ENCODE peak calls at places on chromosomes 5 and 9, in five cellular contexts. Y, J, C, P and Z are unnamed samples.

GRCh38 chr9:78314953-78315870 is 18.3 kb downstream of the PSAT1 start:
- DNase-seq in C (no peak), Y (no peak), J (no peak), P (peak), Z (peak)

GRCh38 chr5:88172847-88173758 is 95.5 kb downstream of the TMEM161B start:
- DNase-seq in C (peak), J (no peak), P (no peak), Y (peak), Z (no peak)

GRCh38 chr5:157130933-157131332 is 11.7 kb downstream of the MED7 start:
- DNase-seq in C (no peak), Y (no peak), P (no peak), J (no peak), Z (no peak)

GRCh38 chr5:173003360-173003759 is 19.8 kb downstream of the ATP6V0E1 start:
- DNase-seq in Y (no peak), P (no peak), J (no peak), C (no peak), Z (no peak)

GRCh38 chr5:38831909-38832308 is 13.9 kb upstream of the OSMR start:
- DNase-seq in P (peak), Y (peak), C (no peak), J (no peak), Z (peak)

GRCh38 chr5:178192244-178192643 is 5.1 kb upstream of the GMCL2 start:
- DNase-seq in J (no peak), C (no peak), Y (no peak), P (no peak), Z (no peak)

GRCh38 chr9:77421506-77422265 is 226.4 kb downstream of the GNA14 start:
- DNase-seq in C (no peak), J (no peak), P (peak), Y (no peak), Z (no peak)

GRCh38 chr5:153654444-153654843 is 164.0 kb downstream of the GRIA1 start:
- DNase-seq in P (peak), Y (no peak), C (no peak), J (no peak), Z (no peak)

GRCh38 chr5:56802235-56802634 is 13.1 kb upstream of the MAP3K1 start:
- DNase-seq in Y (no peak), J (no peak), P (no peak), C (no peak), Z (no peak)

GRCh38 chr5:131679911-131680310 is 44.9 kb upstream of the RAPGEF6 start:
- DNase-seq in P (peak), Y (no peak), J (no peak), C (no peak), Z (peak)

GRCh38 chr5:78544531-78545200 is 103.9 kb downstream of the LHFPL2 start:
- DNase-seq in J (no peak), P (peak), Y (no peak), C (no peak), Z (no peak)

GRCh38 chr9:81431662-81432061 is 257.7 kb downstream of the TLE1 start:
- DNase-seq in J (no peak), C (no peak), Y (no peak), P (peak), Z (peak)

GRCh38 chr9:326667-327066 is 112.0 kb downstream of the DOCK8 start:
- DNase-seq in P (no peak), C (no peak), J (no peak), Y (no peak), Z (no peak)

GRCh38 chr9:34651876-34652602 is at the start of gene IL11RA:
- DNase-seq in J (peak), C (peak), Y (peak), P (peak), Z (peak)

GRCh38 chr5:86605881-86606280 is 11.9 kb upstream of the COX7C start:
- DNase-seq in C (no peak), P (no peak), Y (no peak), J (no peak), Z (no peak)

GRCh38 chr9:130010151-130010988 is 32.6 kb downstream of the FNBP1 start:
- DNase-seq in P (no peak), Y (no peak), J (no peak), C (no peak), Z (no peak)

GRCh38 chr9:129482521-129483466 is 138.1 kb downstream of the C9orf50 start:
- DNase-seq in Y (no peak), P (peak), C (peak), J (no peak), Z (peak)

GRCh38 chr9:99166149-99166548 is 55.6 kb downstream of the ALG2 start:
- DNase-seq in Y (no peak), C (no peak), P (no peak), J (no peak), Z (no peak)

GRCh38 chr9:88852794-88853193 is 138.5 kb upstream of the S1PR3 start:
- DNase-seq in J (peak), P (peak), Y (no peak), C (no peak), Z (peak)

GRCh38 chr9:132381966-132382541 is 24.6 kb downstream of the TTF1 start:
- DNase-seq in Y (no peak), J (no peak), P (no peak), C (no peak), Z (no peak)

GRCh38 chr5:130061746-130062145 is 157.5 kb downstream of the CHSY3 start:
- DNase-seq in J (no peak), P (no peak), Y (no peak), C (no peak), Z (no peak)

GRCh38 chr5:172113036-172113435 is 75.0 kb downstream of the STK10 start:
- DNase-seq in J (no peak), C (no peak), Y (no peak), P (peak), Z (no peak)

GRCh38 chr9:114289106-114289505 is 33.8 kb upstream of the ORM1 start:
- DNase-seq in C (no peak), Y (no peak), J (no peak), P (no peak), Z (no peak)

GRCh38 chr5:6721442-6721841 is 8.2 kb downstream of the TENT4A start:
- DNase-seq in C (no peak), J (no peak), Y (no peak), P (no peak), Z (no peak)
- H3K9ac ChIP-seq in C (no peak), J (no peak), Y (no peak), P (no peak), Z (peak)

DNA sequence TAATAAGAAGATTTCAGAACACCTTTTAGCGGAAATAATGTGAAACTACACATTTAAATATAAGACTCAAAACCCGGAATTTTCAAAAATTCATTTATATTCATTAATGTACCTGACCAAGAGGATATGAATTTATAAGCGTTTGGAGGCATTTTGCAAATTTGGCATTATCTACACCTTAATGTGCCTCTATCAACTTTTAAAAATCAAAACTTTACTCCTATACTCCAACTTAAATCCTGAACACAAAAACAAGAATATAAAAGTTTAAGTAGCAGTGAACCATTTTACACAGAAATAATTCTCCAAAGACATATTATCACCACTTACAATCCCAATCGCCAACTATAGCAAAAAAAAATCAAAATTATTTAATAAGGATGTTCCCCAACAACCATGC is 3.9 kb downstream of the ZNF608 start:
- DNase-seq in Y (no peak), C (no peak), P (no peak), J (no peak), Z (no peak)
- H3K9ac ChIP-seq in Y (no peak), C (no peak), P (peak), J (peak), Z (no peak)

DNA sequence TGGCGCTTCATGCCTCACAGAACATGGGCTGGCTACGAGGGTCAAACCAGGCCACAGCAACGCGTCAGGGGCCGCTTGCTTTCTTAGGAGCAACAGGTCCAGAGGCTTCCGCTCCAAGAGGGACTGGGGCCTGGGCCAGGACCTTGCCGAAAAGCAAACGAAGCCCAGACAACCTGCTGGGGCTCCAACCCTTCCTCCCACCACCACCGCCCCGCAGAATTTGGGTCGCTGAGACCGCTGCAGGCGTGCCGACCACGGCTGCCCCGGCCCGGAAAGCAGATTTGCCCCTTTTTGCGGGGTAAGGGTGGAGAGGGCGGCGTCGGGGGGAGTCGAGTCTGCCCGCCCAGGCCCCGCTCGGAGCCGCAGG is 9.9 kb upstream of the GRIN1 start:
- DNase-seq in J (no peak), Y (no peak), C (peak), P (no peak), Z (peak)
- H3K9ac ChIP-seq in J (peak), Y (peak), C (peak), P (peak), Z (peak)

GRCh38 chr5:181111010-181111409 is 20.0 kb downstream of the OR2V1 start:
- DNase-seq in J (no peak), C (no peak), Y (no peak), P (no peak), Z (no peak)

GRCh38 chr5:181114844-181115778 is 15.9 kb downstream of the OR2V1 start:
- DNase-seq in P (peak), Y (no peak), C (no peak), J (no peak), Z (peak)

GRCh38 chr5:181119105-181119504 is 11.9 kb downstream of the OR2V1 start:
- DNase-seq in J (no peak), C (no peak), Y (no peak), P (no peak), Z (no peak)

GRCh38 chr5:181118369-181118768 is 12.6 kb downstream of the OR2V1 start:
- DNase-seq in P (no peak), J (no peak), C (no peak), Y (no peak), Z (no peak)

DNA sequence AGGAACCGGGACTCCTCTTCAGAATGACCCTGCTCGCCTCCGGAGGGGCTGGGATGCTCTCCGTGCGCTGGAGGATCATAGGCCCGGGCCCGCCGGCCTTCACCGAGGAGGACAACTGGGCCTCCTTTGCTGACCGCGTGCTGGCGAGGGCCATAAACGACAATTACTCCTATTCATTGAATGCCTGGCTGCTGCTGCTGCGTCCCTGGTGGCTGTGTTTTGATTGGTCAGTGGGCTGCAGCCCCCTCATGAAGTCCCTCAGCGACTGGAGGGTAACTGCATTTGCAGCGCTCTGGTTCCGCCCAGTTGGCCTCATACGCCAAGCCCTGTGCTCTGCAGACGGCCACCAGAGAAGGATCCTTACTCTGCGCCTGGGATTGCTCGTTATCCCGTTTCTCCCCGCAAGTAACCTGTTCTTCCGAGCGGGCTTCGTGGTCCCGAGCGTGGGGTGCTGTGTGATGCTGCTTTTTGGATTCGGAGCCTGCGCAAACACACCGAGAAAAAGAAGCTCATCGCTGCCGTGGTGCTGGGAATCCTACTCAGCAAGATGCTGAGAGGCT is 16.6 kb downstream of the OR2V1 start:
- DNase-seq in P (no peak), C (no peak), Y (no peak), J (no peak), Z (no peak)
- H3K9ac ChIP-seq in P (no peak), C (no peak), Y (no peak), J (no peak), Z (no peak)

GRCh38 chr5:180289966-180290365 is 1.9 kb downstream of the MAPK9 start:
- DNase-seq in P (no peak), J (no peak), C (no peak), Y (no peak), Z (no peak)

GRCh38 chr5:180289433-180289832 is 2.5 kb downstream of the MAPK9 start:
- DNase-seq in C (peak), J (no peak), Y (no peak), P (no peak), Z (no peak)

GRCh38 chr5:180291943-180292831 is at the start of gene MAPK9:
- DNase-seq in C (peak), J (peak), Y (peak), P (peak), Z (peak)

GRCh38 chr5:180291234-180291940 is 496 bp downstream of the MAPK9 start:
- DNase-seq in C (peak), P (no peak), J (no peak), Y (no peak), Z (peak)

DNA sequence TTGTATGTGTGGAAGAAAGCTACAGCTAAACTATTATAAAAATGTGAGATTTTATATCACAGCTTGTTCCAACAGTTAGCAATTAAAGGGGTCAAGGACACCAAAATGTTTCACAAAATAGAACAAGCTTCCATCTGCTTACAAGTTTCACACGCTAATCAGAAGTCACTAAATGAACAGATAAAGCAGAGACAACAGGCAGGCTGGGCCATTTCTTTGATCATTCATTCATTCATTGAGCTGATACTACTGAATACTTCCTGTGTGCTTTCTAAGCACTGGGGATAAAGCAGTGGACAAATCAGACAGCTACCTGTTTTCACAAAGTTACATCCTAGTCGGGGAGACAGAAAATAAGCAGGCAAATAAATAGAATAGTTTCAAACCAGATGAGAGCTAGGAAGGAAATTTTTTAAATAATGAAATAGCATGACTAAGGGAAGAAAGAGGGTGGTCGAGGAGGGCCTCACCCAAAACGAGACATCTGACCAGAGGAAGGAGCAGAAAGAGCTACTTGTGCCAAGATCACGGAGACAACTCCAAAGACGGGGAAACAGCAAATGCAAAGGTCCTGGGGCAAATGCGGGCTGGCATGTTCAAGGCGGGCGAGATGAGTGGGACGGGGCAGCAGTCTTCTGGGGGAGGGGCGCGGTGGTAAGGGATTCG is 1.2 kb downstream of the MAPK9 start:
- DNase-seq in C (peak), P (no peak), Y (no peak), J (no peak), Z (no peak)
- H3K9ac ChIP-seq in C (no peak), P (peak), Y (peak), J (peak), Z (peak)

GRCh38 chr9:21558079-21558478 is 76.0 kb upstream of the IFNE start:
- DNase-seq in P (no peak), Y (no peak), C (no peak), J (no peak), Z (peak)
- H3K9ac ChIP-seq in P (peak), Y (no peak), C (no peak), J (peak), Z (peak)

DNA sequence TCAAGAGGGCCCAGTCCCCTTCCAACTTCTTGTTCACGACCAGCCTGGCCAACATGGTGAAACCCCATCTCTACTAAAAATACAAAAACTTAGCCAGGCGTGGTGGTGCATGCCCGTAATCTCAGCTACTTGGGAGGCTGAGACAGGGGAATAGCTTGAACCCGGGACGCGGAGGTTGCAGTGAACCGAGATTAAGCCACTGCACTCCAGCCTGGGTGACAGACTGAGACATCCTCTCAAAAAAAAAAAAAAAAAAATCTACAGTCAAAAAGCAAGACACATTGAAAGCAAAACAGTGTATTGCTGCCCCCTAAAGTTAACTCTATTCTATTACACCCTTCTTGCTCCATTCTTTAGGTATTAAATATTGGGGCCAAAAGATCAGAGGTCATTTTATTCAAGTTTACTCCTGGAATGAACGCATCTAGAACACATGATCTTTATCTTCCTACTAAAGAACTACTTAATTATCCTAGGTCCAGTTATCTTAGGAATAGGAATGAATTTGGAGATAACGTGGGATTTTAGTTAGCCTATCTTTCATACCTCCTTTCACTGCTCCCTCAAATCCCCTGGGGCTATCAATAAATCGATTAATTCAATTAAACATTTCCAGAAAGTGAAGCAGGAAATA is 2.4 kb downstream of the ATG12 start:
- DNase-seq in J (no peak), Y (peak), P (no peak), C (no peak), Z (peak)
- H3K9ac ChIP-seq in J (peak), Y (peak), P (peak), C (no peak), Z (peak)

DNA sequence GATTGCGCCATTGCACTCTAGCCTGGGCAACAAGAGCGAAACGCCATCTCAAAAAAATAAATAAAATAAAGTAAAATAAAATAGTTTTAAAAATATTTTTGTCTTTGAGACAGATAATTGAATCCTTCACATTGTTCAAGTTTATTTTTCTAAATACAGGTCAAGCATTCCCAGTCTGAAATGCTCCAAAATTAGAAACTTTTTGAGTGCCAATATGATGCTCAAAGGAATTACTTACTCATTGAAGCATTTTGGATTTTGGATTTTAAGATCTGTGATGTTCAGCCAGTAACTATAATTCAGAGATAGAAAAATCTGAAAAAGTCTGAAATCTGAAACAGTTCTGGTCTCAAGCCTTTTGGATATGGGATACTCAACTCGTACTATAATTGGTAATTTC is 39.8 kb downstream of the RBM27 start:
- DNase-seq in P (no peak), J (no peak), Y (no peak), C (no peak), Z (no peak)
- H3K9ac ChIP-seq in P (no peak), J (no peak), Y (no peak), C (no peak), Z (peak)